ENCODE peak calls at places on chromosomes 7 and 10, in six cellular contexts. One of them, this sample, is unnamed.

GRCh38 chr7:36349626-36350025 is 40.0 kb upstream of the ANLN start:
- DNase-seq in Panc1: no peak
- DNase-seq in ACHN: no peak
- DNase-seq in T-helper 2 cell: no peak
- DNase-seq in T follicular helper cell: no peak
- DNase-seq in endothelial cell: no peak
- DNase-seq in this sample: no peak

GRCh38 chr7:31126976-31127375 is 74.9 kb downstream of the ADCYAP1R1 start:
- DNase-seq in Panc1: no peak
- DNase-seq in ACHN: no peak
- DNase-seq in T-helper 2 cell: no peak
- DNase-seq in T follicular helper cell: no peak
- DNase-seq in endothelial cell: no peak
- DNase-seq in this sample: no peak

GRCh38 chr7:143877076-143877475 is 24.9 kb downstream of the TCAF1 start:
- DNase-seq in Panc1: no peak
- DNase-seq in ACHN: no peak
- DNase-seq in T-helper 2 cell: no peak
- DNase-seq in T follicular helper cell: no peak
- DNase-seq in endothelial cell: no peak
- DNase-seq in this sample: no peak

GRCh38 chr10:97574374-97575100 is 2.0 kb downstream of the ANKRD2 start:
- DNase-seq in Panc1: peak
- DNase-seq in ACHN: peak
- DNase-seq in T-helper 2 cell: no peak
- DNase-seq in T follicular helper cell: no peak
- DNase-seq in endothelial cell: no peak
- DNase-seq in this sample: no peak

GRCh38 chr10:90884414-90884813 is 12.6 kb downstream of the RPP30 start:
- DNase-seq in Panc1: no peak
- DNase-seq in ACHN: no peak
- DNase-seq in T-helper 2 cell: no peak
- DNase-seq in T follicular helper cell: no peak
- DNase-seq in endothelial cell: no peak
- DNase-seq in this sample: no peak

GRCh38 chr10:86647773-86648705 is 6.3 kb upstream of the OPN4 start:
- DNase-seq in Panc1: no peak
- DNase-seq in ACHN: no peak
- DNase-seq in T-helper 2 cell: no peak
- DNase-seq in T follicular helper cell: no peak
- DNase-seq in endothelial cell: no peak
- DNase-seq in this sample: peak

GRCh38 chr7:48384180-48384752 is 213.0 kb downstream of the ABCA13 start:
- DNase-seq in Panc1: no peak
- DNase-seq in ACHN: no peak
- DNase-seq in T-helper 2 cell: no peak
- DNase-seq in T follicular helper cell: no peak
- DNase-seq in endothelial cell: no peak
- DNase-seq in this sample: no peak

GRCh38 chr10:13087986-13088618 is 11.9 kb upstream of the OPTN start:
- DNase-seq in Panc1: no peak
- DNase-seq in ACHN: no peak
- DNase-seq in T-helper 2 cell: no peak
- DNase-seq in T follicular helper cell: no peak
- DNase-seq in endothelial cell: no peak
- DNase-seq in this sample: no peak

GRCh38 chr7:47570649-47571050 is 11.3 kb downstream of the TNS3 start:
- DNase-seq in Panc1: no peak
- DNase-seq in ACHN: no peak
- DNase-seq in T-helper 2 cell: no peak
- DNase-seq in T follicular helper cell: no peak
- DNase-seq in endothelial cell: no peak
- DNase-seq in this sample: no peak

GRCh38 chr7:100506356-100506930 is 22.7 kb downstream of the NYAP1 start:
- DNase-seq in Panc1: no peak
- DNase-seq in ACHN: no peak
- DNase-seq in T-helper 2 cell: no peak
- DNase-seq in T follicular helper cell: no peak
- DNase-seq in endothelial cell: no peak
- DNase-seq in this sample: no peak

GRCh38 chr10:14547826-14548225 is 217.1 kb upstream of the FRMD4A start:
- DNase-seq in Panc1: no peak
- DNase-seq in ACHN: no peak
- DNase-seq in T-helper 2 cell: no peak
- DNase-seq in T follicular helper cell: no peak
- DNase-seq in endothelial cell: peak
- DNase-seq in this sample: no peak

GRCh38 chr10:75530337-75530736 is 98.9 kb downstream of the LRMDA start:
- DNase-seq in Panc1: no peak
- DNase-seq in ACHN: peak
- DNase-seq in T-helper 2 cell: no peak
- DNase-seq in T follicular helper cell: no peak
- DNase-seq in endothelial cell: no peak
- DNase-seq in this sample: no peak

GRCh38 chr7:69825031-69825681 is 226.9 kb downstream of the AUTS2 start:
- DNase-seq in Panc1: no peak
- DNase-seq in ACHN: no peak
- DNase-seq in T-helper 2 cell: no peak
- DNase-seq in T follicular helper cell: no peak
- DNase-seq in endothelial cell: no peak
- DNase-seq in this sample: no peak

GRCh38 chr7:135662373-135663114 is at the start of gene STMP1:
- DNase-seq in Panc1: peak
- DNase-seq in ACHN: peak
- DNase-seq in T-helper 2 cell: peak
- DNase-seq in T follicular helper cell: peak
- DNase-seq in endothelial cell: peak
- DNase-seq in this sample: peak

GRCh38 chr7:134943785-134944400 is 42.4 kb upstream of the AGBL3 start:
- DNase-seq in Panc1: peak
- DNase-seq in ACHN: peak
- DNase-seq in T-helper 2 cell: no peak
- DNase-seq in T follicular helper cell: no peak
- DNase-seq in endothelial cell: no peak
- DNase-seq in this sample: no peak

GRCh38 chr10:59724098-59724938 is 14.7 kb upstream of the SLC16A9 start:
- DNase-seq in Panc1: no peak
- DNase-seq in ACHN: no peak
- DNase-seq in T-helper 2 cell: no peak
- DNase-seq in T follicular helper cell: no peak
- DNase-seq in endothelial cell: no peak
- DNase-seq in this sample: no peak

GRCh38 chr10:61786728-61787127 is 114.8 kb upstream of the ARID5B start:
- DNase-seq in Panc1: no peak
- DNase-seq in ACHN: peak
- DNase-seq in T-helper 2 cell: no peak
- DNase-seq in T follicular helper cell: no peak
- DNase-seq in endothelial cell: no peak
- DNase-seq in this sample: no peak

GRCh38 chr10:86023931-86024554 is 342.6 kb downstream of the GRID1 start:
- DNase-seq in Panc1: no peak
- DNase-seq in ACHN: no peak
- DNase-seq in T-helper 2 cell: no peak
- DNase-seq in T follicular helper cell: no peak
- DNase-seq in endothelial cell: no peak
- DNase-seq in this sample: no peak

GRCh38 chr7:157570531-157571200 is 233.9 kb downstream of the DNAJB6 start:
- DNase-seq in Panc1: no peak
- DNase-seq in ACHN: no peak
- DNase-seq in T-helper 2 cell: no peak
- DNase-seq in T follicular helper cell: no peak
- DNase-seq in endothelial cell: no peak
- DNase-seq in this sample: no peak

GRCh38 chr10:43260911-43261577 is 5.8 kb downstream of the RASGEF1A start:
- DNase-seq in Panc1: no peak
- DNase-seq in ACHN: no peak
- DNase-seq in T-helper 2 cell: no peak
- DNase-seq in T follicular helper cell: no peak
- DNase-seq in endothelial cell: no peak
- DNase-seq in this sample: no peak

GRCh38 chr10:101646369-101646768 is 48.6 kb downstream of the FBXW4 start:
- DNase-seq in Panc1: no peak
- DNase-seq in ACHN: no peak
- DNase-seq in T-helper 2 cell: no peak
- DNase-seq in T follicular helper cell: no peak
- DNase-seq in endothelial cell: no peak
- DNase-seq in this sample: no peak

GRCh38 chr10:34996843-34997242 is 93.3 kb downstream of the CUL2 start:
- DNase-seq in Panc1: no peak
- DNase-seq in ACHN: no peak
- DNase-seq in T-helper 2 cell: no peak
- DNase-seq in T follicular helper cell: no peak
- DNase-seq in endothelial cell: no peak
- DNase-seq in this sample: no peak

GRCh38 chr7:144391014-144391413 is 12.5 kb downstream of the NOBOX start:
- DNase-seq in Panc1: no peak
- DNase-seq in ACHN: no peak
- DNase-seq in T-helper 2 cell: no peak
- DNase-seq in T follicular helper cell: no peak
- DNase-seq in endothelial cell: no peak
- DNase-seq in this sample: no peak

GRCh38 chr10:33109788-33110469 is 151.9 kb upstream of the ITGB1 start:
- DNase-seq in Panc1: no peak
- DNase-seq in ACHN: no peak
- DNase-seq in T-helper 2 cell: peak
- DNase-seq in T follicular helper cell: no peak
- DNase-seq in endothelial cell: no peak
- DNase-seq in this sample: no peak

GRCh38 chr7:23106801-23107713 is 1.5 kb downstream of the KLHL7 start:
- DNase-seq in Panc1: no peak
- DNase-seq in ACHN: no peak
- DNase-seq in T-helper 2 cell: no peak
- DNase-seq in T follicular helper cell: no peak
- DNase-seq in endothelial cell: no peak
- DNase-seq in this sample: no peak

GRCh38 chr10:101310528-101311439 is 43.2 kb upstream of the BTRC start:
- DNase-seq in Panc1: no peak
- DNase-seq in ACHN: no peak
- DNase-seq in T-helper 2 cell: no peak
- DNase-seq in T follicular helper cell: no peak
- DNase-seq in endothelial cell: no peak
- DNase-seq in this sample: no peak

GRCh38 chr7:40077849-40078248 is 56.6 kb downstream of the MPLKIP start:
- DNase-seq in Panc1: no peak
- DNase-seq in ACHN: no peak
- DNase-seq in T-helper 2 cell: no peak
- DNase-seq in T follicular helper cell: no peak
- DNase-seq in endothelial cell: no peak
- DNase-seq in this sample: no peak

GRCh38 chr7:47685712-47686376 is 103.9 kb upstream of the TNS3 start:
- DNase-seq in Panc1: no peak
- DNase-seq in ACHN: no peak
- DNase-seq in T-helper 2 cell: no peak
- DNase-seq in T follicular helper cell: no peak
- DNase-seq in endothelial cell: no peak
- DNase-seq in this sample: no peak

GRCh38 chr7:139231513-139232376 is 708 bp downstream of the UBN2 start:
- DNase-seq in Panc1: no peak
- DNase-seq in ACHN: peak
- DNase-seq in T-helper 2 cell: peak
- DNase-seq in T follicular helper cell: peak
- DNase-seq in endothelial cell: peak
- DNase-seq in this sample: peak

GRCh38 chr7:87877641-87878040 is 1.3 kb downstream of the DBF4 start:
- DNase-seq in Panc1: no peak
- DNase-seq in ACHN: peak
- DNase-seq in T-helper 2 cell: no peak
- DNase-seq in T follicular helper cell: no peak
- DNase-seq in endothelial cell: no peak
- DNase-seq in this sample: no peak

GRCh38 chr10:117830832-117831231 is 215.9 kb downstream of the RAB11FIP2 start:
- DNase-seq in Panc1: no peak
- DNase-seq in ACHN: no peak
- DNase-seq in T-helper 2 cell: no peak
- DNase-seq in T follicular helper cell: no peak
- DNase-seq in endothelial cell: peak
- DNase-seq in this sample: peak

GRCh38 chr7:43815373-43815772 is 53.9 kb downstream of the MRPS24 start:
- DNase-seq in Panc1: no peak
- DNase-seq in ACHN: no peak
- DNase-seq in T-helper 2 cell: no peak
- DNase-seq in T follicular helper cell: no peak
- DNase-seq in endothelial cell: peak
- DNase-seq in this sample: no peak

GRCh38 chr7:92781117-92781720 is 55.2 kb downstream of the CDK6 start:
- DNase-seq in Panc1: no peak
- DNase-seq in ACHN: no peak
- DNase-seq in T-helper 2 cell: no peak
- DNase-seq in T follicular helper cell: no peak
- DNase-seq in endothelial cell: no peak
- DNase-seq in this sample: no peak

GRCh38 chr10:43060291-43060690 is 16.6 kb upstream of the RET start:
- DNase-seq in Panc1: no peak
- DNase-seq in ACHN: no peak
- DNase-seq in T-helper 2 cell: no peak
- DNase-seq in T follicular helper cell: no peak
- DNase-seq in endothelial cell: no peak
- DNase-seq in this sample: no peak

GRCh38 chr10:7410306-7410799 is 481 bp downstream of the SFMBT2 start:
- DNase-seq in Panc1: no peak
- DNase-seq in ACHN: no peak
- DNase-seq in T-helper 2 cell: no peak
- DNase-seq in T follicular helper cell: no peak
- DNase-seq in endothelial cell: peak
- DNase-seq in this sample: peak

GRCh38 chr7:151735854-151736402 is 141.0 kb downstream of the PRKAG2 start:
- DNase-seq in Panc1: no peak
- DNase-seq in ACHN: no peak
- DNase-seq in T-helper 2 cell: no peak
- DNase-seq in T follicular helper cell: no peak
- DNase-seq in endothelial cell: no peak
- DNase-seq in this sample: no peak

GRCh38 chr10:86962136-86962980 is 4.0 kb downstream of the SNCG start:
- DNase-seq in Panc1: no peak
- DNase-seq in ACHN: no peak
- DNase-seq in T-helper 2 cell: no peak
- DNase-seq in T follicular helper cell: no peak
- DNase-seq in endothelial cell: no peak
- DNase-seq in this sample: no peak

GRCh38 chr7:142908921-142909870 is 23.7 kb upstream of the TRPV6 start:
- DNase-seq in Panc1: no peak
- DNase-seq in ACHN: peak
- DNase-seq in T-helper 2 cell: no peak
- DNase-seq in T follicular helper cell: no peak
- DNase-seq in endothelial cell: peak
- DNase-seq in this sample: peak

GRCh38 chr10:117226813-117227451 is 14.0 kb upstream of the SLC18A2 start:
- DNase-seq in Panc1: no peak
- DNase-seq in ACHN: peak
- DNase-seq in T-helper 2 cell: no peak
- DNase-seq in T follicular helper cell: no peak
- DNase-seq in endothelial cell: peak
- DNase-seq in this sample: no peak